ENCODE peak calls at places on chromosomes 5 and 9, in four cellular contexts. Y is IMR-90, S is GM12878, L is K562. X is an unnamed sample.

GRCh38 chr5:11851402-11851801 is 52.8 kb downstream of the CTNND2 start:
- DNase-seq in Y (no peak), S (no peak), L (no peak), X (no peak)

GRCh38 chr5:122500245-122501086 is 188.4 kb downstream of the SNCAIP start:
- DNase-seq in L (peak), Y (peak), S (no peak), X (peak)

GRCh38 chr9:2180704-2181103 is 165.6 kb downstream of the SMARCA2 start:
- DNase-seq in L (no peak), S (no peak), Y (peak), X (no peak)

GRCh38 chr5:84696651-84697050 is 312.0 kb upstream of the EDIL3 start:
- DNase-seq in S (no peak), Y (peak), L (no peak), X (no peak)

GRCh38 chr5:156934450-156935211 is 28.4 kb downstream of the TIMD4 start:
- DNase-seq in Y (no peak), S (no peak), L (peak), X (peak)

GRCh38 chr9:114382951-114383865 is 4.6 kb downstream of the AKNA start:
- DNase-seq in L (no peak), Y (peak), S (no peak), X (no peak)

GRCh38 chr5:128356011-128356410 is 182.0 kb downstream of the FBN2 start:
- DNase-seq in S (no peak), Y (no peak), L (no peak), X (no peak)

GRCh38 chr5:105905392-105905791 is 1765.3 kb downstream of the EFNA5 start:
- DNase-seq in L (no peak), Y (no peak), S (no peak), X (no peak)

GRCh38 chr9:134712243-134712642 is 70.6 kb downstream of the COL5A1 start:
- DNase-seq in S (no peak), Y (no peak), L (no peak), X (no peak)

GRCh38 chr5:55104036-55104767 is 1.8 kb downstream of the GZMA start:
- DNase-seq in L (no peak), Y (no peak), S (no peak), X (no peak)
- TF ChIP-seq RAD21 in L (no peak), Y (no peak), S (no peak), X (no peak)

GRCh38 chr9:99103054-99103453 is 1.9 kb upstream of the TGFBR1 start:
- DNase-seq in S (no peak), Y (peak), L (no peak), X (peak)
- H3K4me2 ChIP-seq in S (no peak), Y (peak), L (no peak), X (peak)

GRCh38 chr5:126718246-126718868 is 58.6 kb upstream of the LMNB1 start:
- DNase-seq in L (peak), S (no peak), Y (no peak), X (no peak)

GRCh38 chr5:126723643-126724042 is 53.3 kb upstream of the LMNB1 start:
- DNase-seq in L (no peak), S (no peak), Y (no peak), X (peak)

GRCh38 chr5:126716861-126717260 is 60.1 kb upstream of the LMNB1 start:
- DNase-seq in L (no peak), S (no peak), Y (no peak), X (no peak)

GRCh38 chr5:126720369-126720768 is 56.6 kb upstream of the LMNB1 start:
- DNase-seq in Y (no peak), L (no peak), S (no peak), X (no peak)
- TF ChIP-seq ELK1 in Y (no peak), L (no peak), S (no peak), X (no peak)

DNA sequence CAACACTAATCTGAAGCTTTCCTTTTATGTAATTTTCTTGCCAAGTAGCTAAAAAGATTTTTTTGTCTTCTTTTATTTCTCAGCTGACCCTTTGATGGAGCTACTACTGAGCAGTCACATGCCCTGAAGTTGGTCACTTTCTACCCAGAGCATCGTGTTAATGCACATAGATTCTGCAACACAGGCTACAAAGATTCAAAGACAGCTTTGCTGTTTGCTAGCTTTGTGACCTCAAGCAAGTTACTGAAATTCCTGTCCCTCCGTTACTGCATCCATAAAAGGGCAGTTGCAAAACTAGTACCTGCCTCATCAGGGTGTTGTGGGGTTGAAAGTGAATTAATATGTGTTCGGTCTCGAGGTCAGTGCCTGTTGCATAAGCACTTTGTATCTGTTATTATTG is 179.9 kb downstream of the GAS1 start:
- DNase-seq in Y (no peak), S (no peak), L (no peak), X (no peak)
- TF ChIP-seq RAD21 in Y (no peak), S (no peak), L (no peak), X (no peak)

DNA sequence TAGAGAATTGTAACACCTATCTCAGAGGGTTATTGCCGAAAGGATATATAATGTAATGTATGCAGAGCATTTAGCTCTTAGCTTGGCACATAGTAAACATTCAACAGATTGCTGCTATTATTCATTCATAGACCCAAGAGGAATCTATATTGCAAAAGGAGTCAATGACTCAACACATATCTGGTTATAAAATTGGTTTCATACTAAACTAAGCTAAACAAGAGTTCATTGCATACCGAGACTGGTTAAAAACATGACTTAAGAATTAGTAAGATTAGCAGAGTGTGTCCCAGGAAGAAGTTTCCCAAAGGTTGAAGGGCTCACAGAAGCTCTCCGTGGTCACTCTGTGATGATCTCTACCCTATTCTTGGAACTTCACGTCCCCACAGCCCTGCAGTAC is 339.6 kb upstream of the CCNH start:
- DNase-seq in L (no peak), S (no peak), Y (no peak), X (no peak)
- H3K4me2 ChIP-seq in L (no peak), S (no peak), Y (no peak), X (no peak)